ENCODE peak calls at places on chromosomes 7 and 10, in five cellular contexts. One of them, this sample, is unnamed.

GRCh38 chr7:132548489-132549078 is 27.7 kb downstream of the PLXNA4 start:
- DNase-seq in effector CD4-positive, alpha-beta T cell: no peak
- DNase-seq in breast epithelium: no peak
- DNase-seq in pancreas: no peak
- DNase-seq in stimulated activated CD4-positive, alpha-beta T cell treated with anti-CD3 and anti-CD28 coated beads, Interleukin-1b, Interleukin-23, amount 100 ng/mL, for 24 hours: no peak
- DNase-seq in this sample: no peak

GRCh38 chr10:682931-683447 is 6.5 kb downstream of the DIP2C start:
- DNase-seq in effector CD4-positive, alpha-beta T cell: no peak
- DNase-seq in breast epithelium: no peak
- DNase-seq in pancreas: no peak
- DNase-seq in stimulated activated CD4-positive, alpha-beta T cell treated with anti-CD3 and anti-CD28 coated beads, Interleukin-1b, Interleukin-23, amount 100 ng/mL, for 24 hours: no peak
- DNase-seq in this sample: no peak

GRCh38 chr7:96088579-96088978 is 233.3 kb downstream of the SLC25A13 start:
- DNase-seq in effector CD4-positive, alpha-beta T cell: no peak
- DNase-seq in breast epithelium: no peak
- DNase-seq in pancreas: no peak
- DNase-seq in stimulated activated CD4-positive, alpha-beta T cell treated with anti-CD3 and anti-CD28 coated beads, Interleukin-1b, Interleukin-23, amount 100 ng/mL, for 24 hours: no peak
- DNase-seq in this sample: no peak

GRCh38 chr10:19904202-19904661 is 88.0 kb downstream of the PLXDC2 start:
- DNase-seq in effector CD4-positive, alpha-beta T cell: no peak
- DNase-seq in breast epithelium: no peak
- DNase-seq in pancreas: no peak
- DNase-seq in stimulated activated CD4-positive, alpha-beta T cell treated with anti-CD3 and anti-CD28 coated beads, Interleukin-1b, Interleukin-23, amount 100 ng/mL, for 24 hours: no peak
- DNase-seq in this sample: no peak

GRCh38 chr10:32376780-32377179 is 29.8 kb upstream of the EPC1 start:
- DNase-seq in effector CD4-positive, alpha-beta T cell: no peak
- DNase-seq in breast epithelium: no peak
- DNase-seq in pancreas: no peak
- DNase-seq in stimulated activated CD4-positive, alpha-beta T cell treated with anti-CD3 and anti-CD28 coated beads, Interleukin-1b, Interleukin-23, amount 100 ng/mL, for 24 hours: no peak
- DNase-seq in this sample: no peak

GRCh38 chr7:95304990-95305389 is 19.3 kb downstream of the PON1 start:
- DNase-seq in effector CD4-positive, alpha-beta T cell: no peak
- DNase-seq in breast epithelium: no peak
- DNase-seq in pancreas: no peak
- DNase-seq in stimulated activated CD4-positive, alpha-beta T cell treated with anti-CD3 and anti-CD28 coated beads, Interleukin-1b, Interleukin-23, amount 100 ng/mL, for 24 hours: no peak
- DNase-seq in this sample: no peak

GRCh38 chr10:24196426-24197039 is 12.4 kb upstream of the KIAA1217 start:
- DNase-seq in effector CD4-positive, alpha-beta T cell: peak
- DNase-seq in breast epithelium: peak
- DNase-seq in pancreas: peak
- DNase-seq in stimulated activated CD4-positive, alpha-beta T cell treated with anti-CD3 and anti-CD28 coated beads, Interleukin-1b, Interleukin-23, amount 100 ng/mL, for 24 hours: peak
- DNase-seq in this sample: peak

GRCh38 chr10:103691723-103692380 is 163.5 kb downstream of the SH3PXD2A start:
- DNase-seq in effector CD4-positive, alpha-beta T cell: no peak
- DNase-seq in breast epithelium: no peak
- DNase-seq in pancreas: no peak
- DNase-seq in stimulated activated CD4-positive, alpha-beta T cell treated with anti-CD3 and anti-CD28 coated beads, Interleukin-1b, Interleukin-23, amount 100 ng/mL, for 24 hours: no peak
- DNase-seq in this sample: no peak

GRCh38 chr7:48822138-48822537 is 102.2 kb upstream of the CDC14C start:
- DNase-seq in effector CD4-positive, alpha-beta T cell: no peak
- DNase-seq in breast epithelium: no peak
- DNase-seq in pancreas: no peak
- DNase-seq in stimulated activated CD4-positive, alpha-beta T cell treated with anti-CD3 and anti-CD28 coated beads, Interleukin-1b, Interleukin-23, amount 100 ng/mL, for 24 hours: no peak
- DNase-seq in this sample: no peak

GRCh38 chr10:101052285-101052684 is 9.5 kb upstream of the KAZALD1 start:
- DNase-seq in effector CD4-positive, alpha-beta T cell: no peak
- DNase-seq in breast epithelium: no peak
- DNase-seq in pancreas: no peak
- DNase-seq in stimulated activated CD4-positive, alpha-beta T cell treated with anti-CD3 and anti-CD28 coated beads, Interleukin-1b, Interleukin-23, amount 100 ng/mL, for 24 hours: no peak
- DNase-seq in this sample: no peak

GRCh38 chr7:27096756-27097514 is 1.1 kb upstream of the HOXA1 start:
- DNase-seq in effector CD4-positive, alpha-beta T cell: no peak
- DNase-seq in breast epithelium: no peak
- DNase-seq in pancreas: no peak
- DNase-seq in stimulated activated CD4-positive, alpha-beta T cell treated with anti-CD3 and anti-CD28 coated beads, Interleukin-1b, Interleukin-23, amount 100 ng/mL, for 24 hours: no peak
- DNase-seq in this sample: peak

GRCh38 chr10:119933179-119933578 is 40.6 kb downstream of the SEC23IP start:
- DNase-seq in effector CD4-positive, alpha-beta T cell: no peak
- DNase-seq in breast epithelium: no peak
- DNase-seq in pancreas: no peak
- DNase-seq in stimulated activated CD4-positive, alpha-beta T cell treated with anti-CD3 and anti-CD28 coated beads, Interleukin-1b, Interleukin-23, amount 100 ng/mL, for 24 hours: no peak
- DNase-seq in this sample: no peak

GRCh38 chr7:156162451-156162850 is 350.2 kb upstream of the SHH start:
- DNase-seq in effector CD4-positive, alpha-beta T cell: no peak
- DNase-seq in breast epithelium: no peak
- DNase-seq in pancreas: no peak
- DNase-seq in stimulated activated CD4-positive, alpha-beta T cell treated with anti-CD3 and anti-CD28 coated beads, Interleukin-1b, Interleukin-23, amount 100 ng/mL, for 24 hours: no peak
- DNase-seq in this sample: no peak

GRCh38 chr10:78433063-78433717 is 399.5 kb downstream of the RPS24 start:
- DNase-seq in effector CD4-positive, alpha-beta T cell: no peak
- DNase-seq in breast epithelium: no peak
- DNase-seq in pancreas: peak
- DNase-seq in stimulated activated CD4-positive, alpha-beta T cell treated with anti-CD3 and anti-CD28 coated beads, Interleukin-1b, Interleukin-23, amount 100 ng/mL, for 24 hours: no peak
- DNase-seq in this sample: no peak

GRCh38 chr10:75803816-75804576 is 372.6 kb downstream of the LRMDA start:
- DNase-seq in effector CD4-positive, alpha-beta T cell: no peak
- DNase-seq in breast epithelium: no peak
- DNase-seq in pancreas: no peak
- DNase-seq in stimulated activated CD4-positive, alpha-beta T cell treated with anti-CD3 and anti-CD28 coated beads, Interleukin-1b, Interleukin-23, amount 100 ng/mL, for 24 hours: no peak
- DNase-seq in this sample: no peak

GRCh38 chr7:67311901-67312300 is 315.3 kb downstream of the TYW1 start:
- DNase-seq in effector CD4-positive, alpha-beta T cell: no peak
- DNase-seq in breast epithelium: no peak
- DNase-seq in pancreas: no peak
- DNase-seq in stimulated activated CD4-positive, alpha-beta T cell treated with anti-CD3 and anti-CD28 coated beads, Interleukin-1b, Interleukin-23, amount 100 ng/mL, for 24 hours: no peak
- DNase-seq in this sample: no peak

GRCh38 chr10:60604356-60604755 is 173.9 kb upstream of the CDK1 start:
- DNase-seq in effector CD4-positive, alpha-beta T cell: no peak
- DNase-seq in breast epithelium: no peak
- DNase-seq in pancreas: no peak
- DNase-seq in stimulated activated CD4-positive, alpha-beta T cell treated with anti-CD3 and anti-CD28 coated beads, Interleukin-1b, Interleukin-23, amount 100 ng/mL, for 24 hours: no peak
- DNase-seq in this sample: no peak

GRCh38 chr7:33854178-33854577 is 51.2 kb upstream of the BMPER start:
- DNase-seq in effector CD4-positive, alpha-beta T cell: no peak
- DNase-seq in breast epithelium: no peak
- DNase-seq in pancreas: no peak
- DNase-seq in stimulated activated CD4-positive, alpha-beta T cell treated with anti-CD3 and anti-CD28 coated beads, Interleukin-1b, Interleukin-23, amount 100 ng/mL, for 24 hours: no peak
- DNase-seq in this sample: no peak

GRCh38 chr7:36986429-36987362 is 262.4 kb upstream of the AOAH start:
- DNase-seq in effector CD4-positive, alpha-beta T cell: peak
- DNase-seq in breast epithelium: no peak
- DNase-seq in pancreas: peak
- DNase-seq in stimulated activated CD4-positive, alpha-beta T cell treated with anti-CD3 and anti-CD28 coated beads, Interleukin-1b, Interleukin-23, amount 100 ng/mL, for 24 hours: peak
- DNase-seq in this sample: peak

GRCh38 chr7:128827248-128827958 is 2.8 kb upstream of the FLNC start:
- DNase-seq in effector CD4-positive, alpha-beta T cell: no peak
- DNase-seq in breast epithelium: no peak
- DNase-seq in pancreas: no peak
- DNase-seq in stimulated activated CD4-positive, alpha-beta T cell treated with anti-CD3 and anti-CD28 coated beads, Interleukin-1b, Interleukin-23, amount 100 ng/mL, for 24 hours: no peak
- DNase-seq in this sample: no peak

GRCh38 chr7:1348836-1349335 is 110.4 kb downstream of the MICALL2 start:
- DNase-seq in effector CD4-positive, alpha-beta T cell: no peak
- DNase-seq in breast epithelium: no peak
- DNase-seq in pancreas: no peak
- DNase-seq in stimulated activated CD4-positive, alpha-beta T cell treated with anti-CD3 and anti-CD28 coated beads, Interleukin-1b, Interleukin-23, amount 100 ng/mL, for 24 hours: no peak
- DNase-seq in this sample: peak

GRCh38 chr10:89553064-89553734 is 17.8 kb upstream of the SLC16A12 start:
- DNase-seq in effector CD4-positive, alpha-beta T cell: no peak
- DNase-seq in breast epithelium: no peak
- DNase-seq in pancreas: no peak
- DNase-seq in stimulated activated CD4-positive, alpha-beta T cell treated with anti-CD3 and anti-CD28 coated beads, Interleukin-1b, Interleukin-23, amount 100 ng/mL, for 24 hours: no peak
- DNase-seq in this sample: no peak

GRCh38 chr7:69635572-69636190 is 37.4 kb downstream of the AUTS2 start:
- DNase-seq in effector CD4-positive, alpha-beta T cell: no peak
- DNase-seq in breast epithelium: no peak
- DNase-seq in pancreas: no peak
- DNase-seq in stimulated activated CD4-positive, alpha-beta T cell treated with anti-CD3 and anti-CD28 coated beads, Interleukin-1b, Interleukin-23, amount 100 ng/mL, for 24 hours: no peak
- DNase-seq in this sample: no peak

GRCh38 chr10:3775671-3776551 is 9.1 kb downstream of the KLF6 start:
- DNase-seq in effector CD4-positive, alpha-beta T cell: peak
- DNase-seq in breast epithelium: peak
- DNase-seq in pancreas: no peak
- DNase-seq in stimulated activated CD4-positive, alpha-beta T cell treated with anti-CD3 and anti-CD28 coated beads, Interleukin-1b, Interleukin-23, amount 100 ng/mL, for 24 hours: no peak
- DNase-seq in this sample: no peak

GRCh38 chr7:24587853-24588252 is 14.6 kb downstream of the PALS2 start:
- DNase-seq in effector CD4-positive, alpha-beta T cell: peak
- DNase-seq in breast epithelium: no peak
- DNase-seq in pancreas: no peak
- DNase-seq in stimulated activated CD4-positive, alpha-beta T cell treated with anti-CD3 and anti-CD28 coated beads, Interleukin-1b, Interleukin-23, amount 100 ng/mL, for 24 hours: no peak
- DNase-seq in this sample: no peak

GRCh38 chr7:92053312-92053711 is 81.0 kb downstream of the CYP51A1 start:
- DNase-seq in effector CD4-positive, alpha-beta T cell: no peak
- DNase-seq in breast epithelium: no peak
- DNase-seq in pancreas: no peak
- DNase-seq in stimulated activated CD4-positive, alpha-beta T cell treated with anti-CD3 and anti-CD28 coated beads, Interleukin-1b, Interleukin-23, amount 100 ng/mL, for 24 hours: no peak
- DNase-seq in this sample: no peak

GRCh38 chr7:92297736-92298135 is 52.0 kb downstream of the ANKIB1 start:
- DNase-seq in effector CD4-positive, alpha-beta T cell: no peak
- DNase-seq in breast epithelium: no peak
- DNase-seq in pancreas: no peak
- DNase-seq in stimulated activated CD4-positive, alpha-beta T cell treated with anti-CD3 and anti-CD28 coated beads, Interleukin-1b, Interleukin-23, amount 100 ng/mL, for 24 hours: no peak
- DNase-seq in this sample: no peak

GRCh38 chr7:29573594-29573993 is 10.0 kb downstream of the PRR15 start:
- DNase-seq in effector CD4-positive, alpha-beta T cell: no peak
- DNase-seq in breast epithelium: no peak
- DNase-seq in pancreas: no peak
- DNase-seq in stimulated activated CD4-positive, alpha-beta T cell treated with anti-CD3 and anti-CD28 coated beads, Interleukin-1b, Interleukin-23, amount 100 ng/mL, for 24 hours: no peak
- DNase-seq in this sample: no peak

GRCh38 chr7:14219125-14219524 is 229.7 kb upstream of the ETV1 start:
- DNase-seq in effector CD4-positive, alpha-beta T cell: no peak
- DNase-seq in breast epithelium: no peak
- DNase-seq in pancreas: no peak
- DNase-seq in stimulated activated CD4-positive, alpha-beta T cell treated with anti-CD3 and anti-CD28 coated beads, Interleukin-1b, Interleukin-23, amount 100 ng/mL, for 24 hours: no peak
- DNase-seq in this sample: no peak

GRCh38 chr10:95832216-95833037 is 75.3 kb upstream of the CC2D2B start:
- DNase-seq in effector CD4-positive, alpha-beta T cell: peak
- DNase-seq in breast epithelium: no peak
- DNase-seq in pancreas: no peak
- DNase-seq in stimulated activated CD4-positive, alpha-beta T cell treated with anti-CD3 and anti-CD28 coated beads, Interleukin-1b, Interleukin-23, amount 100 ng/mL, for 24 hours: no peak
- DNase-seq in this sample: no peak

GRCh38 chr7:99679400-99680191 is at the start of gene CYP3A5:
- DNase-seq in effector CD4-positive, alpha-beta T cell: no peak
- DNase-seq in breast epithelium: no peak
- DNase-seq in pancreas: peak
- DNase-seq in stimulated activated CD4-positive, alpha-beta T cell treated with anti-CD3 and anti-CD28 coated beads, Interleukin-1b, Interleukin-23, amount 100 ng/mL, for 24 hours: no peak
- DNase-seq in this sample: no peak

GRCh38 chr7:139153832-139154231 is 44.3 kb upstream of the ZC3HAV1 start:
- DNase-seq in effector CD4-positive, alpha-beta T cell: no peak
- DNase-seq in breast epithelium: no peak
- DNase-seq in pancreas: no peak
- DNase-seq in stimulated activated CD4-positive, alpha-beta T cell treated with anti-CD3 and anti-CD28 coated beads, Interleukin-1b, Interleukin-23, amount 100 ng/mL, for 24 hours: no peak
- DNase-seq in this sample: no peak

GRCh38 chr7:38938589-38938988 is 29.6 kb upstream of the VPS41 start:
- DNase-seq in effector CD4-positive, alpha-beta T cell: no peak
- DNase-seq in breast epithelium: no peak
- DNase-seq in pancreas: no peak
- DNase-seq in stimulated activated CD4-positive, alpha-beta T cell treated with anti-CD3 and anti-CD28 coated beads, Interleukin-1b, Interleukin-23, amount 100 ng/mL, for 24 hours: no peak
- DNase-seq in this sample: no peak

GRCh38 chr7:3097734-3098133 is 54.1 kb upstream of the CARD11 start:
- DNase-seq in effector CD4-positive, alpha-beta T cell: no peak
- DNase-seq in breast epithelium: no peak
- DNase-seq in pancreas: no peak
- DNase-seq in stimulated activated CD4-positive, alpha-beta T cell treated with anti-CD3 and anti-CD28 coated beads, Interleukin-1b, Interleukin-23, amount 100 ng/mL, for 24 hours: no peak
- DNase-seq in this sample: no peak

GRCh38 chr10:11381023-11381422 is 230.4 kb downstream of the USP6NL start:
- DNase-seq in effector CD4-positive, alpha-beta T cell: no peak
- DNase-seq in breast epithelium: no peak
- DNase-seq in pancreas: no peak
- DNase-seq in stimulated activated CD4-positive, alpha-beta T cell treated with anti-CD3 and anti-CD28 coated beads, Interleukin-1b, Interleukin-23, amount 100 ng/mL, for 24 hours: peak
- DNase-seq in this sample: no peak

GRCh38 chr10:124975977-124976514 is 34.1 kb downstream of the ZRANB1 start:
- DNase-seq in effector CD4-positive, alpha-beta T cell: no peak
- DNase-seq in breast epithelium: no peak
- DNase-seq in pancreas: no peak
- DNase-seq in stimulated activated CD4-positive, alpha-beta T cell treated with anti-CD3 and anti-CD28 coated beads, Interleukin-1b, Interleukin-23, amount 100 ng/mL, for 24 hours: no peak
- DNase-seq in this sample: no peak